ENCODE peak calls at places on chromosomes 16 and 17, in four cellular contexts. G is CD8-positive, alpha-beta memory T cell; J is mesendoderm; S is upper lobe of right lung. Z is an unnamed sample. For H3K4me1, the result is how much of the 10 kb centered on the place peaks cover.

GRCh38 chr17:55845385-55845784 is 94.5 kb downstream of the PCTP start:
- DNase-seq in G (no peak), J (peak), S (peak), Z (peak)

GRCh38 chr16:88747588-88748301 is 37.3 kb downstream of the PIEZO1 start:
- DNase-seq in G (no peak), J (peak), S (no peak), Z (peak)

GRCh38 chr16:1333854-1334719 is 642 bp downstream of the BAIAP3 start:
- DNase-seq in G (no peak), J (no peak), S (no peak), Z (no peak)

GRCh38 chr16:75385507-75386152 is 47.7 kb downstream of the CFDP1 start:
- DNase-seq in G (peak), J (peak), S (no peak), Z (peak)

GRCh38 chr17:5031365-5032082 is 3.7 kb downstream of the SLC52A1 start:
- DNase-seq in G (peak), J (peak), S (peak), Z (peak)

GRCh38 chr17:9011001-9011400 is 10.3 kb upstream of the NTN1 start:
- DNase-seq in G (no peak), J (no peak), S (no peak), Z (no peak)

GRCh38 chr17:53006006-53006405 is 816.7 kb upstream of the KIF2B start:
- DNase-seq in G (no peak), J (no peak), S (no peak), Z (no peak)

GRCh38 chr17:42659079-42659931 is at the start of gene TUBG2:
- DNase-seq in G (peak), J (peak), S (peak), Z (no peak)

GRCh38 chr17:29945281-29945680 is 3.8 kb downstream of the EFCAB5 start:
- DNase-seq in G (no peak), J (no peak), S (no peak), Z (no peak)

GRCh38 chr17:79799538-79800324 is 2.9 kb upstream of the CBX8 start:
- DNase-seq in G (no peak), J (no peak), S (peak), Z (no peak)

GRCh38 chr17:43714338-43715149 is 44.0 kb downstream of the SOST start:
- DNase-seq in G (no peak), J (no peak), S (no peak), Z (no peak)

GRCh38 chr17:63998721-63999679 is 849 bp downstream of the PRR29 start:
- DNase-seq in G (no peak), J (no peak), S (no peak), Z (no peak)

GRCh38 chr17:4959261-4959965 is 8.2 kb downstream of the SPAG7 start:
- DNase-seq in G (no peak), J (no peak), S (no peak), Z (no peak)

GRCh38 chr17:80474231-80474932 is 2.0 kb downstream of the NPTX1 start:
- DNase-seq in G (no peak), J (peak), S (no peak), Z (peak)

GRCh38 chr17:32519769-32520701 is 33.2 kb downstream of the CDK5R1 start:
- DNase-seq in G (peak), J (peak), S (no peak), Z (peak)

GRCh38 chr17:40794466-40794865 is 5.3 kb downstream of the KRT28 start:
- DNase-seq in G (no peak), J (no peak), S (no peak), Z (no peak)

GRCh38 chr17:67378444-67379250 is 1.6 kb downstream of the PITPNC1 start:
- DNase-seq in G (peak), J (peak), S (peak), Z (peak)

GRCh38 chr17:61398721-61399130 is 917 bp upstream of the TBX2 start:
- DNase-seq in G (no peak), J (no peak), S (no peak), Z (no peak)

GRCh38 chr17:77433385-77434135 is 292.8 kb downstream of the SEC14L1 start:
- DNase-seq in G (no peak), J (no peak), S (no peak), Z (no peak)

GRCh38 chr16:56861092-56861610 is 3.9 kb upstream of the SLC12A3 start:
- DNase-seq in G (no peak), J (peak), S (no peak), Z (peak)

GRCh38 chr17:17724307-17724921 is 43.2 kb downstream of the RAI1 start:
- DNase-seq in G (no peak), J (peak), S (no peak), Z (no peak)

GRCh38 chr16:47139561-47140185 is 4.1 kb downstream of the NETO2 start:
- DNase-seq in G (no peak), J (no peak), S (no peak), Z (no peak)

GRCh38 chr16:84478172-84478948 is 26.1 kb downstream of the MEAK7 start:
- DNase-seq in G (no peak), J (no peak), S (peak), Z (no peak)

GRCh38 chr17:51741447-51741846 is 417.1 kb downstream of the CA10 start:
- DNase-seq in G (no peak), J (no peak), S (no peak), Z (no peak)

GRCh38 chr17:37568350-37569053 is 40.7 kb downstream of the SYNRG start:
- DNase-seq in G (no peak), J (no peak), S (no peak), Z (no peak)

GRCh38 chr17:79041723-79042420 is 17.9 kb downstream of the C1QTNF1 start:
- DNase-seq in G (no peak), J (no peak), S (no peak), Z (no peak)

GRCh38 chr17:37605813-37606505 is 3.3 kb downstream of the SYNRG start:
- DNase-seq in G (peak), J (no peak), S (no peak), Z (no peak)

GRCh38 chr17:46106966-46107644 is 86.1 kb downstream of the KANSL1 start:
- DNase-seq in G (no peak), J (peak), S (no peak), Z (no peak)
- H3K4me1 ChIP-seq in G (half or more), J (under half), S (half or more), Z (under half)

GRCh38 chr17:46108120-46108519 is 85.1 kb downstream of the KANSL1 start:
- DNase-seq in G (no peak), J (peak), S (no peak), Z (no peak)
- H3K4me1 ChIP-seq in G (half or more), J (under half), S (half or more), Z (under half)

GRCh38 chr16:6356881-6357280 is 975.8 kb upstream of the RBFOX1 start:
- DNase-seq in G (no peak), J (no peak), S (no peak), Z (no peak)
- H3K4me1 ChIP-seq in G (under half), J (under half), S (under half), Z (under half)

DNA sequence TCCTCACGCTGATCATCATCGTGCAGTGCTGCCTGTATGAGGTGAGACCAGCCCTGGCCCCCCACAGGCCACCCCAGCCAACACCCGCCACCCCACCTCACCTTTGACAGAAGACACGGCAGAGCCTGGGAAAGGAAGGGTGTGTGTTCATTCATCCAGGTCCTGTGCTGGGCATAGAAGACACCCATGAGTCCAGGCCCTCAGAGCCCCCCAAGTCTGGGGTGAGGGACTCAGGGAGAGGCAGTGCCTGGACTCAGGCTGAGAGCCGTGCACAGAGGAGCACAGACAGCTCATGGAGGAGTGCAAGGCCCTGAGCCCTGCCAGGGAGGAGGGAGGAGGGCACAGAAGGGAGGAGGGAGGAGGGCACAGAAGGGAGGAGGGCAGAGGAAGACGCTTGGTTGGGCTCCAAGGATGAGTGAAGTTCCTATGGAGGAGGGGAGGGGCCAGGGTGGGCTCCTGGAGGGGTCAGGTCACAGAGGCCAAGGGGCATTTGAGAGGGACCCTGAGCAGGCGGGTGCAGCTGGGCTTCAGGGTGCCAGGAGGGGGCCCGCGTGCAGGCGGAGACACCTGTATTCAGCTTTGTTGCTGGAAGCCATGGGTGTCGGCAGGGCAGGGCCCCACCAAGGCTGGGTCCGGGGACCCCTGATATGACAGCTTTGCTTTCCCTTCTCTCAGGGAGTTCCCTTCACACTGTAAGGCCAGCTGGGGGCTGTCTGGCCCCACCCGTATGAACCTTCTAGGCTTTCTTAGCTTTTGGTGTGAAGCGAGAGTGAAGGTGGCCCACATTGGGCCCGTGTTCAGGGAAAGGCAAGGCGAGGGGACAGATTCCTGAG is 11.4 kb downstream of the TAX1BP3 start:
- DNase-seq in G (no peak), J (no peak), S (no peak), Z (no peak)
- H3K4me1 ChIP-seq in G (under half), J (under half), S (under half), Z (under half)

Z was measured in HAP-1.